ENCODE peak calls at places on chromosome 21, in five cellular contexts. O is HCT116, E is OCI-LY7, I is GM23248, X is GM23338. A is an unnamed sample.

GRCh38 chr21:21929228-21929627 is 931.0 kb downstream of the NCAM2 start:
- DNase-seq in O (no peak), E (no peak), I (no peak), X (no peak), A (no peak)

GRCh38 chr21:20592482-20592881 is 405.7 kb upstream of the NCAM2 start:
- DNase-seq in O (no peak), E (no peak), I (no peak), X (no peak), A (no peak)

GRCh38 chr21:35019631-35020032 is 29.5 kb downstream of the RUNX1 start:
- DNase-seq in O (no peak), E (no peak), I (no peak), X (no peak), A (peak; percentile 73)

GRCh38 chr21:44653656-44654575 is 543 bp downstream of the KRTAP12-4 start:
- DNase-seq in O (no peak), E (no peak), I (no peak), X (no peak), A (no peak)

GRCh38 chr21:17139696-17140095 is 373.1 kb upstream of the CXADR start:
- DNase-seq in O (no peak), E (no peak), I (peak; percentile 30), X (no peak), A (no peak)

GRCh38 chr21:20260124-20260523 is 738.1 kb upstream of the NCAM2 start:
- DNase-seq in O (no peak), E (no peak), I (no peak), X (no peak), A (no peak)

GRCh38 chr21:24825348-24825747 is 781.9 kb downstream of the MRPL39 start:
- DNase-seq in O (no peak), E (no peak), I (no peak), X (no peak), A (no peak)

GRCh38 chr21:20996421-20997307 is 1.5 kb upstream of the NCAM2 start:
- DNase-seq in O (no peak), E (no peak), I (no peak), X (peak; percentile 61), A (peak; percentile 48)

GRCh38 chr21:34743831-34744230 is 75.0 kb downstream of the CLIC6 start:
- DNase-seq in O (peak; percentile 24), E (no peak), I (peak; percentile 99), X (no peak), A (peak; percentile 98)

GRCh38 chr21:35254006-35254751 is 205.1 kb upstream of the RUNX1 start:
- DNase-seq in O (no peak), E (no peak), I (peak; percentile 83), X (no peak), A (peak; percentile 68)

GRCh38 chr21:17461582-17461981 is 51.3 kb upstream of the CXADR start:
- DNase-seq in O (no peak), E (no peak), I (peak; percentile 62), X (no peak), A (peak; percentile 12)

GRCh38 chr21:9837946-9838801 is 683.2 kb upstream of the TPTE start:
- DNase-seq in O (no peak), E (no peak), I (no peak), X (no peak), A (peak; percentile 0)

GRCh38 chr21:34621434-34622000 is 6.6 kb upstream of the RCAN1 start:
- DNase-seq in O (no peak), E (no peak), I (no peak), X (no peak), A (no peak)

GRCh38 chr21:23067672-23068071 is 2069.5 kb downstream of the NCAM2 start:
- DNase-seq in O (no peak), E (no peak), I (no peak), X (no peak), A (no peak)

GRCh38 chr21:31909772-31910470 is 37.1 kb downstream of the HUNK start:
- DNase-seq in O (no peak), E (no peak), I (no peak), X (no peak), A (no peak)

GRCh38 chr21:15300131-15300530 is 235.3 kb upstream of the NRIP1 start:
- DNase-seq in O (no peak), E (no peak), I (no peak), X (no peak), A (no peak)

GRCh38 chr21:34912022-34912933 is 136.8 kb downstream of the RUNX1 start:
- DNase-seq in O (no peak), E (no peak), I (peak; percentile 20), X (peak; percentile 5), A (peak; percentile 33)

GRCh38 chr21:34094949-34095348 is 21.6 kb downstream of the MRPS6 start:
- DNase-seq in O (no peak), E (no peak), I (no peak), X (no peak), A (no peak)

GRCh38 chr21:25636727-25637126 is 2.3 kb upstream of the JAM2 start:
- DNase-seq in O (no peak), E (no peak), I (peak; percentile 29), X (no peak), A (no peak)

GRCh38 chr21:44880762-44881585 is 7.5 kb upstream of the PTTG1IP start:
- DNase-seq in O (no peak), E (peak; percentile 36), I (peak; percentile 77), X (no peak), A (peak; percentile 72)

GRCh38 chr21:16070207-16070651 is 340.4 kb downstream of the USP25 start:
- DNase-seq in O (no peak), E (no peak), I (peak; percentile 55), X (no peak), A (peak; percentile 23)

GRCh38 chr21:18153063-18153462 is 91.6 kb upstream of the CHODL start:
- DNase-seq in O (no peak), E (no peak), I (no peak), X (no peak), A (no peak)

GRCh38 chr21:44425307-44425894 is 29.9 kb upstream of the LRRC3 start:
- DNase-seq in O (peak; percentile 73), E (no peak), I (no peak), X (no peak), A (peak; percentile 70)

GRCh38 chr21:44337428-44337827 is 1.8 kb downstream of the CFAP410 start:
- DNase-seq in O (no peak), E (no peak), I (peak; percentile 26), X (no peak), A (no peak)

GRCh38 chr21:34807146-34807880 is 138.5 kb downstream of the CLIC6 start:
- DNase-seq in O (no peak), E (no peak), I (peak; percentile 97), X (no peak), A (peak; percentile 89)

GRCh38 chr21:21463456-21463855 is 465.2 kb downstream of the NCAM2 start:
- DNase-seq in O (no peak), E (no peak), I (no peak), X (peak; percentile 4), A (no peak)

GRCh38 chr21:44551290-44552015 is at the start of gene KRTAP10-2:
- DNase-seq in O (no peak), E (no peak), I (no peak), X (no peak), A (no peak)

GRCh38 chr21:34072145-34073031 is 990 bp upstream of the MRPS6 start:
- DNase-seq in O (no peak), E (no peak), I (peak; percentile 65), X (no peak), A (peak; percentile 27)

GRCh38 chr21:14119038-14119437 is 91.7 kb downstream of the LIPI start:
- DNase-seq in O (no peak), E (no peak), I (peak; percentile 41), X (peak; percentile 79), A (no peak)

GRCh38 chr21:35226302-35226701 is 177.2 kb upstream of the RUNX1 start:
- DNase-seq in O (no peak), E (no peak), I (peak; percentile 48), X (no peak), A (peak; percentile 78)

GRCh38 chr21:28396421-28396820 is 596.3 kb downstream of the LTN1 start:
- DNase-seq in O (no peak), E (peak; percentile 32), I (no peak), X (no peak), A (no peak)
- H3K9me2 ChIP-seq in O (no peaks in the 10 kb centered on the region), E (no peaks in the 10 kb centered on the region), I (no peaks in the 10 kb centered on the region), X (peaks cover 8% of the 10 kb centered on the region), A (peaks cover 1% of the 10 kb centered on the region)

GRCh38 chr21:41316200-41316599 is 401 bp upstream of the FAM3B start:
- DNase-seq in O (no peak), E (no peak), I (no peak), X (no peak), A (no peak)
- H3K4me3 ChIP-seq in O (no peak overlapping the region), E (no peak overlapping the region), I (no peak overlapping the region), X (peak overlapping the region; percentile 68), A (peak overlapping the region; percentile 40)

DNA sequence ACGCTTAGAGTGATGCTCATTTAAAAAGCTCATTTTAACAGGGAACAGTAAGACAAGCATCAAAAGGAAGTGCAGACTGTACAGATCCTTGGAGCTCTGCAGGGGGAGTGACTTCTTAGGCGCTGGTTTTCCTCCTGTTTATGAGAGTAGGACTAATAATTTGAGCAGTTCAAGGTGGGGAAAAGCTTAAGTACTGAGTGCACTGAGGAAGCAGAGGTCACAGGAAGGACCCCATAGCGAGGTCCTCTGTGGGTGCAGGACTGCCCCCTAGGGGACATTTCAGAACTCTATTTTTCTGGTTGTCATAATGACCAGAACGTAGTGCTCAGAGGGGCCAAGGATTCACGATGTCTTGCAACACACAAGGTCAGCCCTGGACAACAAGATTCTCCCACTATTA is 112.1 kb downstream of the HLCS start:
- DNase-seq in O (no peak), E (peak; percentile 63), I (peak; percentile 36), X (peak; percentile 89), A (peak; percentile 62)
- TF ChIP-seq EZH2phosphoT487 in O (no peak), E (no peak), I (no peak), X (no peak), A (no peak)

GRCh38 chr21:38819051-38819718 is 13.5 kb downstream of the ETS2 start:
- DNase-seq in O (no peak), E (no peak), I (no peak), X (no peak), A (no peak)

GRCh38 chr21:38819719-38820147 is 14.0 kb downstream of the ETS2 start:
- DNase-seq in O (peak; percentile 53), E (no peak), I (peak; percentile 68), X (no peak), A (peak; percentile 95)

GRCh38 chr21:38816400-38816973 is 10.8 kb downstream of the ETS2 start:
- DNase-seq in O (no peak), E (no peak), I (no peak), X (no peak), A (no peak)

GRCh38 chr21:38817371-38818335 is 11.9 kb downstream of the ETS2 start:
- DNase-seq in O (no peak), E (no peak), I (peak; percentile 90), X (no peak), A (peak; percentile 69)

DNA sequence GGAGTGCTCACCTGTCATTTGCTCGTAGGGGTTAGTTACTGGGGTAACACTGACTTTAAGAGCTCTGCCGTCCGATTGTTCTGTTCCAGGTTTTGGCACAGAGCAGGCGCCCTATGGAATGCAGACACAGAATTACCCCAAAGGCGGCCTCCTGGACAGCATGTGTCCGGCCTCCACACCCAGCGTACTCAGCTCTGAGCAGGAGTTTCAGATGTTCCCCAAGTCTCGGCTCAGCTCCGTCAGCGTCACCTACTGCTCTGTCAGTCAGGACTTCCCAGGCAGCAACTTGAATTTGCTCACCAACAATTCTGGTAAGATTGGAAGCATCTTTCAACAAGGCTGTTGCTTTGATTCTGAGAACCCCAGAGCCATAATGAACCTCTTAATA is 12.6 kb downstream of the ETS2 start:
- DNase-seq in O (no peak), E (no peak), I (no peak), X (no peak), A (no peak)
- H3K9me2 ChIP-seq in O (no peaks in the 10 kb centered on the region), E (no peaks in the 10 kb centered on the region), I (no peaks in the 10 kb centered on the region), X (no peaks in the 10 kb centered on the region), A (no peaks in the 10 kb centered on the region)

A was measured in PC-3.